ENCODE peak calls at places on chromosomes 11 and 22, in five cellular contexts. O, D, U, W and X are unnamed samples.

GRCh38 chr11:31408205-31408604 is 38.5 kb downstream of the DNAJC24 start:
- DNase-seq in O (no peak), D (no peak), U (no peak), W (no peak), X (no peak)

GRCh38 chr11:72239296-72239848 is 4.6 kb downstream of the PHOX2A start:
- DNase-seq in O (peak; percentile 38), D (no peak), U (peak; percentile 59), W (no peak), X (peak; percentile 12)

GRCh38 chr22:27883656-27884350 is 35.3 kb downstream of the PITPNB start:
- DNase-seq in O (no peak), D (no peak), U (no peak), W (no peak), X (no peak)

GRCh38 chr11:12318791-12319733 is 58.3 kb upstream of the PARVA start:
- DNase-seq in O (peak; percentile 89), D (no peak), U (no peak), W (no peak), X (no peak)

GRCh38 chr11:62614275-62614674 is 1.2 kb downstream of the ROM1 start:
- DNase-seq in O (no peak), D (no peak), U (no peak), W (peak; percentile 56), X (no peak)

GRCh38 chr11:6402561-6402981 is 12.3 kb downstream of the SMPD1 start:
- DNase-seq in O (peak; percentile 39), D (peak; percentile 46), U (no peak), W (no peak), X (no peak)

GRCh38 chr11:61362542-61362875 is 335 bp downstream of the TMEM138 start:
- DNase-seq in O (peak; percentile 65), D (peak; percentile 5), U (no peak), W (no peak), X (no peak)

GRCh38 chr22:44669725-44670027 is 32.3 kb upstream of the PRR5 start:
- DNase-seq in O (peak; percentile 37), D (no peak), U (no peak), W (no peak), X (no peak)

GRCh38 chr11:884578-885070 is 26.0 kb downstream of the CHID1 start:
- DNase-seq in O (no peak), D (no peak), U (no peak), W (no peak), X (no peak)

GRCh38 chr11:24391165-24391564 is 105.7 kb upstream of the LUZP2 start:
- DNase-seq in O (peak; percentile 87), D (no peak), U (no peak), W (no peak), X (no peak)

GRCh38 chr11:57459112-57460016 is 964 bp upstream of the RTN4RL2 start:
- DNase-seq in O (peak; percentile 17), D (no peak), U (no peak), W (no peak), X (peak; percentile 19)

GRCh38 chr11:64863381-64864060 is 14.9 kb downstream of the EHD1 start:
- DNase-seq in O (no peak), D (no peak), U (peak; percentile 52), W (no peak), X (no peak)

GRCh38 chr22:41305646-41306045 is 4.3 kb downstream of the ZC3H7B start:
- DNase-seq in O (peak; percentile 73), D (no peak), U (no peak), W (no peak), X (peak; percentile 77)

GRCh38 chr11:120884290-120885020 is 139.4 kb upstream of the TBCEL start:
- DNase-seq in O (no peak), D (no peak), U (no peak), W (no peak), X (no peak)

GRCh38 chr11:36408476-36409136 is 101.5 kb downstream of the TRAF6 start:
- DNase-seq in O (no peak), D (no peak), U (no peak), W (no peak), X (no peak)

GRCh38 chr11:96393753-96394348 is 4.0 kb downstream of the JRKL start:
- DNase-seq in O (peak; percentile 61), D (no peak), U (no peak), W (no peak), X (no peak)

GRCh38 chr11:41189711-41190477 is 269.6 kb downstream of the LRRC4C start:
- DNase-seq in O (no peak), D (no peak), U (no peak), W (no peak), X (no peak)

GRCh38 chr11:134843020-134843419 is 431.0 kb upstream of the B3GAT1 start:
- DNase-seq in O (no peak), D (no peak), U (no peak), W (no peak), X (no peak)

GRCh38 chr11:110571286-110571685 is 141.0 kb downstream of the ARHGAP20 start:
- DNase-seq in O (no peak), D (no peak), U (no peak), W (no peak), X (no peak)

GRCh38 chr11:6646631-6647281 is 8.9 kb downstream of the DCHS1 start:
- DNase-seq in O (peak; percentile 60), D (no peak), U (peak; percentile 73), W (no peak), X (no peak)

GRCh38 chr22:38927033-38927789 is 30.2 kb upstream of the APOBEC3A start:
- DNase-seq in O (peak; percentile 37), D (no peak), U (peak; percentile 66), W (peak; percentile 85), X (peak; percentile 71)

GRCh38 chr22:24952837-24953293 is 349 bp downstream of the KIAA1671 start:
- DNase-seq in O (peak; percentile 7), D (no peak), U (peak; percentile 71), W (peak; percentile 61), X (peak; percentile 5)

GRCh38 chr11:128964463-128964930 is 21.8 kb upstream of the TP53AIP1 start:
- DNase-seq in O (no peak), D (no peak), U (no peak), W (no peak), X (no peak)

GRCh38 chr22:19704355-19705015 is 9.8 kb upstream of the SEPTIN5 start:
- DNase-seq in O (no peak), D (no peak), U (no peak), W (no peak), X (no peak)

GRCh38 chr22:49979587-49980264 is 19.2 kb downstream of the PIM3 start:
- DNase-seq in O (no peak), D (no peak), U (no peak), W (peak; percentile 70), X (no peak)

GRCh38 chr11:9015677-9016076 is 11.9 kb upstream of the NRIP3 start:
- DNase-seq in O (peak; percentile 78), D (peak; percentile 19), U (peak; percentile 60), W (peak; percentile 75), X (peak; percentile 49)

GRCh38 chr11:117299351-117300300 is 8.5 kb downstream of the BACE1-AS start:
- DNase-seq in O (no peak), D (no peak), U (no peak), W (no peak), X (no peak)
- H3K4me3 ChIP-seq in O (no peak overlapping the region), D (no peak overlapping the region), U (peak overlapping the region; percentile 20), W (peak overlapping the region; percentile 12), X (no peak overlapping the region)

DNA sequence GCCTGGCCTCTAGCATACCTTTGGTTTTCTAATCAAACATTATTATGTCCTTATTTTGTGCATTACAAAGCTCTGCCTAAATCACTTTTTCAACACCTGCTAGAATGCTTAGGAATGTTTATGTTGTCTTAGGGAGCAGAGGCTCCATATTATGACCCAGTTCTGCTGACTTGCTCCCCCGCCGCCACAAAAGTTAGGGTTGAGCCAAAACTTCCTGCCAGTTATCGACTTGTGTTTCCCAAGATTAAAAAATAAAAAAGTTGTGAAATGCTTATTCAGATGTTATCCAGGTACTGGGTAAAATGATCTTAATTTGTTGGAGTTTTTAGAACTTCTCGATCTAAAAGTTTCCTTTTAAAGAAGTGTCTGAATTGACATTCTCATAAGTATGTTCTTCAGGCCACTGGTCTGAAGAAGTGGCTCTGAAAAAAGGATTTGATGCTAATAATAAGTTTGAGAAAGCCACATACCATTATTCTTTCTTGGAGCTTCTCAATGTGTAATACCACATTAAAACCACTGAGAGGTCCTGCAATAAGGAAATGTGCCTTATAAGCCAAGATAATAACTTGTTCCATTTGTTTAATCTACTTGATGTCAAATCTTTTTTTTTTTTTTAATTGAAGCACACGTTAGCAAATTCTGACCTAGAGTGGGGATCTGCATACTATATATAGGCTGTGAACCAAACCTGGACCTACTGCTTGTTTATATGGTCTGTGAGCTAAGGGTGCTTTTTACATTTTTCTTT is 2.2 kb downstream of the RNF185 start:
- DNase-seq in O (no peak), D (no peak), U (no peak), W (no peak), X (no peak)
- H3K4me3 ChIP-seq in O (no peak overlapping the region), D (no peak overlapping the region), U (no peak overlapping the region), W (no peak overlapping the region), X (no peak overlapping the region)

GRCh38 chr11:123187670-123188507 is 7.2 kb downstream of the CLMP start:
- DNase-seq in O (peak; percentile 63), D (no peak), U (no peak), W (no peak), X (peak; percentile 41)
- H3K4me3 ChIP-seq in O (peak overlapping the region; percentile 8), D (no peak overlapping the region), U (no peak overlapping the region), W (peak overlapping the region; percentile 8), X (peak overlapping the region; percentile 4)

GRCh38 chr11:28903716-28904115 is 795.5 kb downstream of the METTL15 start:
- DNase-seq in O (peak; percentile 3), D (no peak), U (no peak), W (no peak), X (peak; percentile 15)
- H3K4me3 ChIP-seq in O (no peak overlapping the region), D (no peak overlapping the region), U (no peak overlapping the region), W (no peak overlapping the region), X (no peak overlapping the region)